ENCODE peak calls at places on chromosomes 6 and 20, in seven cellular contexts. U, V, L, K, Z, M and P are unnamed samples. For H3K4me1, the result is how much of the 10 kb centered on the place peaks cover.

GRCh38 chr20:35854697-35855434 is 83.1 kb downstream of the PHF20 start:
- DNase-seq in U (no peak), V (no peak), L (no peak), K (no peak), Z (no peak), M (no peak), P (no peak)

GRCh38 chr6:125780540-125781306 is 10.0 kb upstream of the NCOA7 start:
- DNase-seq in U (no peak), V (peak), L (peak), K (peak), Z (peak), M (peak), P (peak)

GRCh38 chr20:15200139-15200538 is 862.7 kb upstream of the FLRT3 start:
- DNase-seq in U (no peak), V (no peak), L (no peak), K (no peak), Z (no peak), M (no peak), P (no peak)

GRCh38 chr6:52400316-52401041 is 19.7 kb upstream of the EFHC1 start:
- DNase-seq in U (no peak), V (no peak), L (no peak), K (no peak), Z (no peak), M (no peak), P (no peak)

GRCh38 chr20:44642203-44643153 is 9.0 kb downstream of the ADA start:
- DNase-seq in U (no peak), V (peak), L (peak), K (peak), Z (peak), M (peak), P (peak)

GRCh38 chr20:36908603-36909002 is 32.7 kb downstream of the TLDC2 start:
- DNase-seq in U (no peak), V (no peak), L (peak), K (no peak), Z (no peak), M (no peak), P (no peak)

GRCh38 chr6:123849406-123849805 is 45.7 kb downstream of the NKAIN2 start:
- DNase-seq in U (no peak), V (no peak), L (no peak), K (peak), Z (no peak), M (no peak), P (no peak)

GRCh38 chr6:132527791-132528190 is 10.3 kb upstream of the TAAR9 start:
- DNase-seq in U (no peak), V (no peak), L (no peak), K (no peak), Z (no peak), M (no peak), P (no peak)

GRCh38 chr6:20319520-20320357 is 81.9 kb upstream of the E2F3 start:
- DNase-seq in U (no peak), V (peak), L (no peak), K (no peak), Z (peak), M (no peak), P (peak)

GRCh38 chr6:46689657-46690056 is 2.0 kb downstream of the TDRD6 start:
- DNase-seq in U (no peak), V (no peak), L (no peak), K (no peak), Z (no peak), M (no peak), P (no peak)

GRCh38 chr6:46688117-46688965 is 656 bp downstream of the TDRD6 start:
- DNase-seq in U (no peak), V (no peak), L (peak), K (peak), Z (no peak), M (no peak), P (no peak)

GRCh38 chr6:46691052-46691451 is 3.4 kb downstream of the TDRD6 start:
- DNase-seq in U (no peak), V (no peak), L (no peak), K (no peak), Z (no peak), M (no peak), P (no peak)

GRCh38 chr6:46688966-46689335 is 1.3 kb downstream of the TDRD6 start:
- DNase-seq in U (no peak), V (no peak), L (no peak), K (no peak), Z (no peak), M (no peak), P (no peak)

GRCh38 chr6:46690126-46690525 is 2.4 kb downstream of the TDRD6 start:
- DNase-seq in U (no peak), V (no peak), L (no peak), K (no peak), Z (no peak), M (no peak), P (no peak)
- H3K4me1 ChIP-seq in U (under half), V (under half), L (under half), K (under half), Z (under half), M (under half), P (under half)

GRCh38 chr6:79612918-79613317 is 18.2 kb upstream of the SH3BGRL2 start:
- DNase-seq in U (no peak), V (no peak), L (no peak), K (no peak), Z (no peak), M (no peak), P (no peak)
- H3K27ac ChIP-seq in U (no peak), V (no peak), L (no peak), K (no peak), Z (no peak), M (no peak), P (no peak)

GRCh38 chr6:167572841-167573271 is 248.0 kb downstream of the TTLL2 start:
- DNase-seq in U (no peak), V (no peak), L (no peak), K (no peak), Z (no peak), M (no peak), P (peak)
- H3K4me1 ChIP-seq in U (under half), V (under half), L (under half), K (under half), Z (under half), M (under half), P (under half)

GRCh38 chr6:88881451-88881850 is 82.0 kb downstream of the RNGTT start:
- DNase-seq in U (no peak), V (no peak), L (no peak), K (no peak), Z (no peak), M (no peak), P (no peak)
- H3K27ac ChIP-seq in U (no peak), V (no peak), L (no peak), K (no peak), Z (no peak), M (no peak), P (no peak)

DNA sequence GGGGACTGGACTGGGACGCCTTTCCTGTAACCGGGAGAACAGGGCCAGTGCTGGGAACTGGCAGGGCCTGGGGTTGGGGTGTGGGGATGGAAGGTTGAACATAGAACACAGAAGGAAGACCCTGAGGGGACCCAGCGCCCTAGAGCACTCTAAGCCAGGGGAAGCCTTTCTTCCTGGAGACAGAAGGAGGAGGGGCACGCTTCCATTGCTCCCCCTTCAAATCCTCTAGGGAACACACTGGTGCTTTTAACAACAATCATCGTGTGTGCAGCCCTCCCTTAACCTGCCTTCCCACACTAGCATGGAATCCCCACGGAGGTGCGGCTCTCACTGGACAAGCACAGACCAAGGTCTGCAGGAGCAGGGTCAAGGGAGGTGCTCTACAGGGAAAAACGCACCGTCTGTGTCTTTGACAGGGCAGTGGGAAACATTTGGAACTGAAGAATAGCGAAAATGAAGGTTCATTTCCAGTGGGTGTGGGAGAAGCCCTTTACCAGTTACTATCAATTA is 527.0 kb downstream of the QKI start:
- DNase-seq in U (no peak), V (no peak), L (no peak), K (no peak), Z (no peak), M (no peak), P (no peak)
- H3K4me1 ChIP-seq in U (under half), V (under half), L (under half), K (half or more), Z (under half), M (under half), P (under half)